ENCODE peak calls at places on chromosome 18, in eight cellular contexts. J is ovary, D is right cardiac atrium, W is fibroblast of lung, P is NCI-H345, Z is left cardiac atrium, E is GM03348, U is left kidney. X is an unnamed sample.

GRCh38 chr18:79422022-79422782 is 26.5 kb downstream of the NFATC1 start:
- DNase-seq in W (peak; percentile 18), Z (no peak), P (no peak), E (peak; percentile 72), D (peak; percentile 30), J (no peak), U (no peak), X (no peak)

GRCh38 chr18:80175451-80176235 is 66.6 kb downstream of the ADNP2 start:
- DNase-seq in W (no peak), U (peak; percentile 61), D (no peak), Z (no peak), P (no peak), E (no peak), J (peak; percentile 25), X (no peak)

GRCh38 chr18:75548353-75548752 is 120.8 kb upstream of the SMIM21 start:
- DNase-seq in J (no peak), W (no peak), P (no peak), E (no peak), Z (no peak), U (peak; percentile 93), D (no peak), X (no peak)

GRCh38 chr18:34942276-34942675 is 98.9 kb upstream of the MAPRE2 start:
- DNase-seq in E (no peak), P (no peak), D (no peak), U (no peak), W (no peak), Z (no peak), J (no peak), X (no peak)

GRCh38 chr18:74217476-74218143 is 69.3 kb downstream of the TIMM21 start:
- DNase-seq in J (no peak), P (no peak), D (no peak), Z (no peak), W (no peak), U (peak; percentile 43), E (no peak), X (peak; percentile 64)

GRCh38 chr18:80023173-80023572 is 11.1 kb upstream of the RBFA start:
- DNase-seq in E (no peak), P (no peak), J (no peak), D (no peak), U (no peak), Z (no peak), W (no peak), X (no peak)

GRCh38 chr18:24736686-24737085 is 276.2 kb downstream of the HRH4 start:
- DNase-seq in W (no peak), E (no peak), P (no peak), D (no peak), J (no peak), Z (no peak), U (no peak), X (no peak)

GRCh38 chr18:74444104-74444503 is 13.0 kb downstream of the DIPK1C start:
- DNase-seq in U (no peak), Z (no peak), P (no peak), D (no peak), J (no peak), E (no peak), W (no peak), X (no peak)

GRCh38 chr18:79935499-79935898 is 16.0 kb downstream of the SLC66A2 start:
- DNase-seq in Z (no peak), E (no peak), U (no peak), J (peak; percentile 19), P (no peak), W (no peak), D (no peak), X (peak; percentile 7)

GRCh38 chr18:30415903-30416302 is 626.6 kb downstream of the DSC3 start:
- DNase-seq in D (no peak), E (no peak), W (peak; percentile 6), J (no peak), Z (no peak), U (no peak), P (no peak), X (no peak)

GRCh38 chr18:27017901-27018500 is 152.5 kb upstream of the AQP4 start:
- DNase-seq in P (peak; percentile 27), W (no peak), J (no peak), Z (no peak), E (peak; percentile 27), D (no peak), U (peak; percentile 36), X (no peak)

GRCh38 chr18:2534906-2535305 is 36.4 kb downstream of the METTL4 start:
- DNase-seq in P (no peak), Z (no peak), E (no peak), W (no peak), U (no peak), J (no peak), D (no peak), X (no peak)

GRCh38 chr18:9535430-9535972 is 60.2 kb downstream of the RALBP1 start:
- DNase-seq in D (peak; percentile 66), J (peak; percentile 83), W (peak; percentile 90), U (peak; percentile 59), P (no peak), E (peak; percentile 93), Z (no peak), X (no peak)

GRCh38 chr18:13641551-13642439 is 84.6 kb downstream of the FAM210A start:
- DNase-seq in W (no peak), E (no peak), U (peak; percentile 88), J (peak; percentile 68), Z (peak; percentile 76), D (peak; percentile 88), P (no peak), X (no peak)

GRCh38 chr18:76697441-76697901 is 124.9 kb upstream of the ZNF236 start:
- DNase-seq in E (peak; percentile 37), Z (peak; percentile 40), D (no peak), P (no peak), J (peak; percentile 70), W (peak; percentile 13), U (peak; percentile 88), X (no peak)

GRCh38 chr18:72075040-72075439 is 469.1 kb downstream of the CBLN2 start:
- DNase-seq in W (no peak), D (no peak), U (no peak), Z (no peak), P (no peak), J (no peak), E (no peak), X (no peak)

GRCh38 chr18:23838801-23839366 is 149.6 kb downstream of the LAMA3 start:
- DNase-seq in P (no peak), U (no peak), W (no peak), Z (no peak), D (no peak), J (no peak), E (peak; percentile 60), X (no peak)

GRCh38 chr18:36149514-36150289 is 20.0 kb downstream of the ELP2 start:
- DNase-seq in D (no peak), Z (no peak), E (no peak), J (no peak), P (no peak), U (no peak), W (no peak), X (no peak)